ENCODE peak calls at places on chromosomes 13 and 19, in six cellular contexts. One of them, this sample, is unnamed. For H3K9me3, the result is how much of the 10 kb centered on the place peaks cover.

GRCh38 chr13:109764474-109765292 is 21.7 kb downstream of the IRS2 start:
- DNase-seq in PC-9: no peak
- DNase-seq in adrenal gland: no peak
- DNase-seq in tibial artery: no peak
- DNase-seq in psoas muscle: peak
- DNase-seq in cardiac muscle cell: no peak
- DNase-seq in this sample: no peak

GRCh38 chr13:23889598-23890224 is 511 bp upstream of the MIPEP start:
- DNase-seq in PC-9: no peak
- DNase-seq in adrenal gland: no peak
- DNase-seq in tibial artery: no peak
- DNase-seq in psoas muscle: no peak
- DNase-seq in cardiac muscle cell: peak
- DNase-seq in this sample: no peak

GRCh38 chr19:50482271-50482855 is 5.7 kb upstream of the GARIN5A start:
- DNase-seq in PC-9: no peak
- DNase-seq in adrenal gland: no peak
- DNase-seq in tibial artery: no peak
- DNase-seq in psoas muscle: no peak
- DNase-seq in cardiac muscle cell: no peak
- DNase-seq in this sample: no peak

GRCh38 chr13:52162279-52163101 is 3.1 kb upstream of the NEK3 start:
- DNase-seq in PC-9: no peak
- DNase-seq in adrenal gland: no peak
- DNase-seq in tibial artery: no peak
- DNase-seq in psoas muscle: no peak
- DNase-seq in cardiac muscle cell: no peak
- DNase-seq in this sample: no peak

GRCh38 chr19:48501961-48502719 is 9.5 kb downstream of the LMTK3 start:
- DNase-seq in PC-9: peak
- DNase-seq in adrenal gland: peak
- DNase-seq in tibial artery: no peak
- DNase-seq in psoas muscle: no peak
- DNase-seq in cardiac muscle cell: peak
- DNase-seq in this sample: peak

GRCh38 chr13:40666905-40667621 is 622 bp upstream of the FOXO1 start:
- DNase-seq in PC-9: peak
- DNase-seq in adrenal gland: peak
- DNase-seq in tibial artery: peak
- DNase-seq in psoas muscle: peak
- DNase-seq in cardiac muscle cell: peak
- DNase-seq in this sample: peak

GRCh38 chr19:4567584-4568071 is 8.1 kb upstream of the SEMA6B start:
- DNase-seq in PC-9: peak
- DNase-seq in adrenal gland: peak
- DNase-seq in tibial artery: no peak
- DNase-seq in psoas muscle: peak
- DNase-seq in cardiac muscle cell: peak
- DNase-seq in this sample: peak

GRCh38 chr13:33017410-33017929 is 1.2 kb downstream of the KL start:
- DNase-seq in PC-9: peak
- DNase-seq in adrenal gland: no peak
- DNase-seq in tibial artery: peak
- DNase-seq in psoas muscle: peak
- DNase-seq in cardiac muscle cell: peak
- DNase-seq in this sample: no peak

GRCh38 chr19:3725121-3725520 is 16.9 kb downstream of the TJP3 start:
- DNase-seq in PC-9: no peak
- DNase-seq in adrenal gland: no peak
- DNase-seq in tibial artery: no peak
- DNase-seq in psoas muscle: no peak
- DNase-seq in cardiac muscle cell: no peak
- DNase-seq in this sample: no peak

GRCh38 chr13:96696501-96696900 is 297.8 kb downstream of the OXGR1 start:
- DNase-seq in PC-9: no peak
- DNase-seq in adrenal gland: no peak
- DNase-seq in tibial artery: no peak
- DNase-seq in psoas muscle: no peak
- DNase-seq in cardiac muscle cell: no peak
- DNase-seq in this sample: no peak

GRCh38 chr13:44934724-44935123 is 54.5 kb downstream of the NUFIP1 start:
- DNase-seq in PC-9: no peak
- DNase-seq in adrenal gland: no peak
- DNase-seq in tibial artery: no peak
- DNase-seq in psoas muscle: no peak
- DNase-seq in cardiac muscle cell: no peak
- DNase-seq in this sample: no peak

GRCh38 chr13:21015284-21015683 is 46.1 kb downstream of the LATS2 start:
- DNase-seq in PC-9: no peak
- DNase-seq in adrenal gland: no peak
- DNase-seq in tibial artery: peak
- DNase-seq in psoas muscle: no peak
- DNase-seq in cardiac muscle cell: no peak
- DNase-seq in this sample: no peak

GRCh38 chr13:109606404-109607028 is 179.9 kb downstream of the IRS2 start:
- DNase-seq in PC-9: no peak
- DNase-seq in adrenal gland: no peak
- DNase-seq in tibial artery: no peak
- DNase-seq in psoas muscle: no peak
- DNase-seq in cardiac muscle cell: no peak
- DNase-seq in this sample: no peak

GRCh38 chr13:84655677-84656076 is 773.4 kb upstream of the SLITRK1 start:
- DNase-seq in PC-9: no peak
- DNase-seq in adrenal gland: no peak
- DNase-seq in tibial artery: no peak
- DNase-seq in psoas muscle: no peak
- DNase-seq in cardiac muscle cell: no peak
- DNase-seq in this sample: no peak

GRCh38 chr13:100090861-100091260 is 2.0 kb downstream of the PCCA start:
- DNase-seq in PC-9: no peak
- DNase-seq in adrenal gland: no peak
- DNase-seq in tibial artery: no peak
- DNase-seq in psoas muscle: no peak
- DNase-seq in cardiac muscle cell: no peak
- DNase-seq in this sample: no peak

GRCh38 chr13:101258071-101258470 is 158.2 kb downstream of the NALCN start:
- DNase-seq in PC-9: peak
- DNase-seq in adrenal gland: peak
- DNase-seq in tibial artery: no peak
- DNase-seq in psoas muscle: no peak
- DNase-seq in cardiac muscle cell: no peak
- DNase-seq in this sample: no peak

GRCh38 chr19:38321646-38322323 is 2.1 kb downstream of the KCNK6 start:
- DNase-seq in PC-9: no peak
- DNase-seq in adrenal gland: peak
- DNase-seq in tibial artery: no peak
- DNase-seq in psoas muscle: no peak
- DNase-seq in cardiac muscle cell: no peak
- DNase-seq in this sample: peak

GRCh38 chr19:40594657-40595077 is 6.5 kb upstream of the LTBP4 start:
- DNase-seq in PC-9: no peak
- DNase-seq in adrenal gland: no peak
- DNase-seq in tibial artery: no peak
- DNase-seq in psoas muscle: no peak
- DNase-seq in cardiac muscle cell: no peak
- DNase-seq in this sample: no peak

GRCh38 chr13:27082325-27082724 is 89.3 kb downstream of the USP12 start:
- DNase-seq in PC-9: no peak
- DNase-seq in adrenal gland: no peak
- DNase-seq in tibial artery: no peak
- DNase-seq in psoas muscle: no peak
- DNase-seq in cardiac muscle cell: no peak
- DNase-seq in this sample: no peak

GRCh38 chr19:51809787-51810186 is 14.8 kb downstream of the FPR3 start:
- DNase-seq in PC-9: no peak
- DNase-seq in adrenal gland: no peak
- DNase-seq in tibial artery: peak
- DNase-seq in psoas muscle: no peak
- DNase-seq in cardiac muscle cell: no peak
- DNase-seq in this sample: no peak

GRCh38 chr13:77516342-77516789 is 19.1 kb upstream of the SCEL start:
- DNase-seq in PC-9: no peak
- DNase-seq in adrenal gland: no peak
- DNase-seq in tibial artery: no peak
- DNase-seq in psoas muscle: no peak
- DNase-seq in cardiac muscle cell: no peak
- DNase-seq in this sample: no peak

GRCh38 chr19:16594681-16595091 is 22.5 kb upstream of the SLC35E1 start:
- DNase-seq in PC-9: no peak
- DNase-seq in adrenal gland: no peak
- DNase-seq in tibial artery: no peak
- DNase-seq in psoas muscle: no peak
- DNase-seq in cardiac muscle cell: no peak
- DNase-seq in this sample: no peak

GRCh38 chr19:50465986-50466771 is 10.1 kb upstream of the EMC10 start:
- DNase-seq in PC-9: peak
- DNase-seq in adrenal gland: no peak
- DNase-seq in tibial artery: no peak
- DNase-seq in psoas muscle: peak
- DNase-seq in cardiac muscle cell: peak
- DNase-seq in this sample: no peak

GRCh38 chr13:20843177-20843576 is 59.4 kb downstream of the XPO4 start:
- DNase-seq in PC-9: no peak
- DNase-seq in adrenal gland: no peak
- DNase-seq in tibial artery: no peak
- DNase-seq in psoas muscle: no peak
- DNase-seq in cardiac muscle cell: peak
- DNase-seq in this sample: no peak

GRCh38 chr19:39329948-39330347 is 5.9 kb downstream of the GMFG start:
- DNase-seq in PC-9: no peak
- DNase-seq in adrenal gland: no peak
- DNase-seq in tibial artery: no peak
- DNase-seq in psoas muscle: no peak
- DNase-seq in cardiac muscle cell: no peak
- DNase-seq in this sample: no peak

GRCh38 chr19:49114630-49115363 is 627 bp downstream of the LIN7B start:
- DNase-seq in PC-9: peak
- DNase-seq in adrenal gland: peak
- DNase-seq in tibial artery: peak
- DNase-seq in psoas muscle: peak
- DNase-seq in cardiac muscle cell: peak
- DNase-seq in this sample: peak

GRCh38 chr19:21434967-21435544 is 38.1 kb downstream of the ZNF493 start:
- DNase-seq in PC-9: no peak
- DNase-seq in adrenal gland: no peak
- DNase-seq in tibial artery: no peak
- DNase-seq in psoas muscle: no peak
- DNase-seq in cardiac muscle cell: no peak
- DNase-seq in this sample: no peak
- H3K9me3 ChIP-seq in PC-9: under half
- H3K9me3 ChIP-seq in adrenal gland: under half
- H3K9me3 ChIP-seq in tibial artery: under half
- H3K9me3 ChIP-seq in psoas muscle: under half
- H3K9me3 ChIP-seq in cardiac muscle cell: under half
- H3K9me3 ChIP-seq in this sample: under half

DNA sequence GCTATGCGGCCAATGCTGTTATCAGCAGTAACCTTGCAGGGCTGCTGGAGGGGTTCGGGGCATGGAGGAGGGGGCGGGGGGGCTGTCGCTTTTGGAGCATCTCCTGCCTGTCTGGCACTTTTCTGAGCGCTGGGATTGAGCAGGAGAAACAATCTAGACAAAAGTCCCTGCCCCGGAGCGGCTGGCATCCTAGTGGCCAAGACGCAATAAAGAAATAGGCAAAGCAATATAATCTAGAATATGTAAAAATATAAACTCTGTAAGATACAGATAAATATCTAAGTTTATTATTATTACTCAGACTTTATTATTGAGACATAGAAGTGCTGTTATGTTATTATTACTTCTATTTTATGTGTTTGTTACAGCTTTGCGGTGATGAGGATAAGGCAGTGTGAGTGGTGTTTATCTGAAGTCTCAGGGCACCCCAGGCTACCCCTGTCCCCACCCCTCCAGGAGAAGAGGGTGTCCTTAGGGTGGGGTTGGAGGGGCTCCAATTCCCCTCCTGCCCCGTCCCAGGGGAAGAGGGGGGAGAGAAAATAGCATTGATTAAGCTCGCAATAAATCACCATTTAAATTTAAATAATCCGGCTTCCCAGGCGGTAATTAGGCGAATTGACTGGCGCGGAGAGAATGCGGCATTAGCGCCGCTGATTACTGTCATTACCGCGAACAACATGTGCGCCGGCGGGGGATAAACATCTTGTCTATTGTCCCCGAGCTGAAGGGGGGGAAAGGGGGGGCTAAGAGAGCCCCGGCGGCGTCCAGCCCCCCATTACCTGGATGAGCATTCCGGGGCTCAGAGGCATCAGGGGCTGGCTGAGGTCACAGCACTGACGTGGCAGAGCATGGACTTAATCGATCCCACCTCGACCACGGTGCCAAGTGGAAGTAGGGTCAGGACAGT is 3.2 kb downstream of the NPAS1 start:
- DNase-seq in PC-9: no peak
- DNase-seq in adrenal gland: no peak
- DNase-seq in tibial artery: no peak
- DNase-seq in psoas muscle: no peak
- DNase-seq in cardiac muscle cell: no peak
- DNase-seq in this sample: no peak
- TF ChIP-seq CTCF in PC-9: no peak
- TF ChIP-seq CTCF in adrenal gland: no peak
- TF ChIP-seq CTCF in tibial artery: no peak
- TF ChIP-seq CTCF in psoas muscle: no peak
- TF ChIP-seq CTCF in cardiac muscle cell: no peak
- TF ChIP-seq CTCF in this sample: no peak

DNA sequence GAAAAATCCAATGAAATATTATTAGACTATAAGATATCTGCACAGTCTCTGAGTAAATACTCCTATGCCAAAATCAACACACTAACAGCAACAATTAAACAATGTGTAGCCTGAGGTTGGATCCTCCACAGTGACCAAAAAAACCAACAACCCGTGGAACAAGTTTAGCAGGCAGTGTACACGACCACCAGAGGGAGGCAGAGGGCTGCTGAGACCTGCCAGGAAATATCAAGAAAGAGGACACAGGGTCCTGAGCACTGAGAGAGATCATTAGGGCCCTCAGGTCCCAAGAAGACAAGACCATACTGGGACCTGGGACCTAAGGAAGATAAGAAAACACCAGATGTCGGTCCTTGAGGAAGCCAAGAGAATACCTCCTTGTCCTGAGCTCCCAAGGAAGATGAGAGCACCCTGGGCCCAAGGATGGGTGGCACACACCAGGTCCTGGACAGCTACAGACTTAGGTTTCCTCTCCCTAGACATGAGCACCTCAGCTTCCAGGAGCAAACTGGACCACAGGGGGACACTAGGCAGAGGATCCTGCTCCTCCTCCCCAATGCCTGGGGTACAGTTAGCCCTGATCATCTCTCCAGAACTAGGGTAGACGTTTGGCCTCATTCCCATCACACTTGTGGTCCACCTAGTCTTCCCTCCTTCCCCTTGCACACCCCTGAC is 822 bp upstream of the ZNF274 start:
- DNase-seq in PC-9: peak
- DNase-seq in adrenal gland: peak
- DNase-seq in tibial artery: no peak
- DNase-seq in psoas muscle: peak
- DNase-seq in cardiac muscle cell: peak
- DNase-seq in this sample: no peak
- H3K9me3 ChIP-seq in PC-9: half or more
- H3K9me3 ChIP-seq in adrenal gland: under half
- H3K9me3 ChIP-seq in tibial artery: half or more
- H3K9me3 ChIP-seq in psoas muscle: half or more
- H3K9me3 ChIP-seq in cardiac muscle cell: under half
- H3K9me3 ChIP-seq in this sample: under half

GRCh38 chr19:2656533-2656932 is 46.0 kb downstream of the GNG7 start:
- DNase-seq in PC-9: no peak
- DNase-seq in adrenal gland: no peak
- DNase-seq in tibial artery: no peak
- DNase-seq in psoas muscle: no peak
- DNase-seq in cardiac muscle cell: no peak
- DNase-seq in this sample: no peak
- TF ChIP-seq CTCF in PC-9: no peak
- TF ChIP-seq CTCF in adrenal gland: no peak
- TF ChIP-seq CTCF in tibial artery: no peak
- TF ChIP-seq CTCF in psoas muscle: no peak
- TF ChIP-seq CTCF in cardiac muscle cell: no peak
- TF ChIP-seq CTCF in this sample: no peak